ENCODE peak calls at places on chromosomes 16 and 17, in ten cellular contexts. One of them, this sample, is unnamed.

GRCh38 chr17:45020354-45021138 is 30.9 kb downstream of the DCAKD start:
- DNase-seq in AG09319: no peak
- DNase-seq in epithelial cell of proximal tubule: peak
- DNase-seq in pancreas: no peak
- DNase-seq in HFF-Myc: no peak
- DNase-seq in tibial artery: peak
- DNase-seq in heart right ventricle: peak
- DNase-seq in nephron progenitor cell: peak
- DNase-seq in HFFc6: no peak
- DNase-seq in Caco-2: no peak
- DNase-seq in this sample: peak

GRCh38 chr17:49548506-49549310 is 27.0 kb upstream of the NXPH3 start:
- DNase-seq in AG09319: no peak
- DNase-seq in epithelial cell of proximal tubule: no peak
- DNase-seq in pancreas: no peak
- DNase-seq in HFF-Myc: no peak
- DNase-seq in tibial artery: no peak
- DNase-seq in heart right ventricle: no peak
- DNase-seq in nephron progenitor cell: no peak
- DNase-seq in HFFc6: peak
- DNase-seq in Caco-2: peak
- DNase-seq in this sample: peak

GRCh38 chr16:47037396-47037745 is 63.9 kb upstream of the DNAJA2 start:
- DNase-seq in AG09319: no peak
- DNase-seq in epithelial cell of proximal tubule: no peak
- DNase-seq in pancreas: peak
- DNase-seq in HFF-Myc: no peak
- DNase-seq in tibial artery: no peak
- DNase-seq in heart right ventricle: peak
- DNase-seq in nephron progenitor cell: no peak
- DNase-seq in HFFc6: no peak
- DNase-seq in Caco-2: no peak
- DNase-seq in this sample: no peak

GRCh38 chr16:9039208-9039607 is 52.2 kb upstream of the HAPSTR1 start:
- DNase-seq in AG09319: no peak
- DNase-seq in epithelial cell of proximal tubule: no peak
- DNase-seq in pancreas: no peak
- DNase-seq in HFF-Myc: no peak
- DNase-seq in tibial artery: no peak
- DNase-seq in heart right ventricle: no peak
- DNase-seq in nephron progenitor cell: peak
- DNase-seq in HFFc6: peak
- DNase-seq in Caco-2: no peak
- DNase-seq in this sample: peak

GRCh38 chr17:2904135-2904534 is 107.9 kb downstream of the RAP1GAP2 start:
- DNase-seq in AG09319: no peak
- DNase-seq in epithelial cell of proximal tubule: no peak
- DNase-seq in pancreas: peak
- DNase-seq in HFF-Myc: no peak
- DNase-seq in tibial artery: no peak
- DNase-seq in heart right ventricle: peak
- DNase-seq in nephron progenitor cell: peak
- DNase-seq in HFFc6: peak
- DNase-seq in Caco-2: no peak
- DNase-seq in this sample: peak

GRCh38 chr16:2531371-2531695 is at the start of gene CEMP1:
- DNase-seq in AG09319: no peak
- DNase-seq in epithelial cell of proximal tubule: no peak
- DNase-seq in pancreas: no peak
- DNase-seq in HFF-Myc: no peak
- DNase-seq in tibial artery: no peak
- DNase-seq in heart right ventricle: no peak
- DNase-seq in nephron progenitor cell: no peak
- DNase-seq in HFFc6: no peak
- DNase-seq in Caco-2: no peak
- DNase-seq in this sample: no peak

GRCh38 chr16:1414532-1415265 is at the start of gene UNKL:
- DNase-seq in AG09319: no peak
- DNase-seq in epithelial cell of proximal tubule: no peak
- DNase-seq in pancreas: peak
- DNase-seq in HFF-Myc: no peak
- DNase-seq in tibial artery: peak
- DNase-seq in heart right ventricle: peak
- DNase-seq in nephron progenitor cell: peak
- DNase-seq in HFFc6: no peak
- DNase-seq in Caco-2: peak
- DNase-seq in this sample: peak

GRCh38 chr17:67055041-67055443 is 10.7 kb downstream of the CACNG1 start:
- DNase-seq in AG09319: no peak
- DNase-seq in epithelial cell of proximal tubule: no peak
- DNase-seq in pancreas: peak
- DNase-seq in HFF-Myc: no peak
- DNase-seq in tibial artery: no peak
- DNase-seq in heart right ventricle: no peak
- DNase-seq in nephron progenitor cell: no peak
- DNase-seq in HFFc6: no peak
- DNase-seq in Caco-2: peak
- DNase-seq in this sample: no peak

GRCh38 chr17:77540975-77541374 is 400.2 kb downstream of the SEC14L1 start:
- DNase-seq in AG09319: no peak
- DNase-seq in epithelial cell of proximal tubule: no peak
- DNase-seq in pancreas: no peak
- DNase-seq in HFF-Myc: no peak
- DNase-seq in tibial artery: no peak
- DNase-seq in heart right ventricle: no peak
- DNase-seq in nephron progenitor cell: no peak
- DNase-seq in HFFc6: no peak
- DNase-seq in Caco-2: no peak
- DNase-seq in this sample: no peak

GRCh38 chr17:42282478-42283080 is 5.7 kb upstream of the STAT5A start:
- DNase-seq in AG09319: no peak
- DNase-seq in epithelial cell of proximal tubule: no peak
- DNase-seq in pancreas: no peak
- DNase-seq in HFF-Myc: no peak
- DNase-seq in tibial artery: no peak
- DNase-seq in heart right ventricle: no peak
- DNase-seq in nephron progenitor cell: no peak
- DNase-seq in HFFc6: no peak
- DNase-seq in Caco-2: no peak
- DNase-seq in this sample: no peak
- TF ChIP-seq CTCF in AG09319: no peak
- TF ChIP-seq CTCF in epithelial cell of proximal tubule: no peak
- TF ChIP-seq CTCF in pancreas: no peak
- TF ChIP-seq CTCF in HFF-Myc: no peak
- TF ChIP-seq CTCF in tibial artery: no peak
- TF ChIP-seq CTCF in heart right ventricle: no peak
- TF ChIP-seq CTCF in nephron progenitor cell: no peak
- TF ChIP-seq CTCF in HFFc6: no peak
- TF ChIP-seq CTCF in Caco-2: peak
- TF ChIP-seq CTCF in this sample: no peak

DNA sequence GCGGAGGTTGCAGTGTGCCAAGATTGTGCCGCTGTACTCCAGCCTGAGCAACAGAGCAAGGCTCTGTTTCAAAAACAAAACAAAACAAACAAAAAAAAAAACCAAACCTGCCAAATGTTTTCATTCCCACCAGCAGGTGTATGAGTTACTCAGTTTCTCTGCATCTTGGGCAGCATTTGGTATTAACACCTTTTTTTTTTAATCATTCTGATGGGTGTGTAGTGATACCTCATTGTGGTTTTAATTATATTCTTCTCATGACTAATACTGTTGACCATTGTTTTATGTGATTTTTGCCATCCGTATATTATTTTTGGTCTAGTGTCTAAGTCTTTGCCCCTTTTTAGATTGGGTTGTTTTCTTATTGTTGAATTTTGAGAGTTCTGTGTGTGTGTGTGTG is 15.3 kb downstream of the NFATC3 start:
- DNase-seq in AG09319: no peak
- DNase-seq in epithelial cell of proximal tubule: no peak
- DNase-seq in pancreas: no peak
- DNase-seq in HFF-Myc: no peak
- DNase-seq in tibial artery: no peak
- DNase-seq in heart right ventricle: no peak
- DNase-seq in nephron progenitor cell: no peak
- DNase-seq in HFFc6: no peak
- DNase-seq in Caco-2: no peak
- DNase-seq in this sample: no peak
- TF ChIP-seq CTCF in AG09319: no peak
- TF ChIP-seq CTCF in epithelial cell of proximal tubule: no peak
- TF ChIP-seq CTCF in pancreas: no peak
- TF ChIP-seq CTCF in HFF-Myc: no peak
- TF ChIP-seq CTCF in tibial artery: no peak
- TF ChIP-seq CTCF in heart right ventricle: no peak
- TF ChIP-seq CTCF in nephron progenitor cell: no peak
- TF ChIP-seq CTCF in HFFc6: no peak
- TF ChIP-seq CTCF in Caco-2: no peak
- TF ChIP-seq CTCF in this sample: no peak

DNA sequence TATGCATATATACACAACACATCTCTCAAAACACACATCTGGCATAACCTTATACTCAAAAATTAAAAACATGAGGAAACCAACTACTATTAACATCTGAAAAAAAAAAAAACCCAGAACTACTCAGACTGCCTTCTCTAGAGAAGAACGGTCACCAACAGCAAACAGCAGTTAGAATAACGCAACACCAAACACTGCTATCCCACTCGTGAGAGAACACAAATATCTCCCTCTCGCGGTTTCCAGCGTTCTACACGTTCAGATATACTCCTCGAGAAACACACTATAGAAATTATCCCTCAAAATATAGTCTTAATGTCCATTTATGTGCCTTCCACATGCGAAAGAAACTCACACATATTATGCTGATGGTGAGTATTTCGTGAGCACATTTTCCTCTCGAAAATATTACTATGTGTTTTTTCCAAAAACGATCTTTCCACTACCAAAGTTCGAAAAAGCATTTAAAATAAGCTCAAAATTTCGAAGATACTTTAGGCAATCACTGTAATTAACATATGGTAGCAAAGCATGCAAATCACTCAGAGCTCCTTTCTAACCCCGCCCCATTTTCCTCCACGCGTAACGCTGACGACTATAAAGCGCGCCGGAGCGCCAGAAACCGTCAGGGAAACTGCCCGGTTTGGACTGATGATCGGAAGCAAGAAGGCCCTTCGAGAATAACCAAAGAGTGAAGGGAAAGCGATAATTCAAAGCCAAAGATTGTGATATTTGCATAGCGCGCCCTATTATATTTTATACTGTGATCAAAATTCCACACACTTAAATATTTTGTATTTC is 60.1 kb downstream of the TEX14 start:
- DNase-seq in AG09319: peak
- DNase-seq in epithelial cell of proximal tubule: peak
- DNase-seq in pancreas: peak
- DNase-seq in HFF-Myc: peak
- DNase-seq in tibial artery: peak
- DNase-seq in heart right ventricle: peak
- DNase-seq in nephron progenitor cell: peak
- DNase-seq in HFFc6: peak
- DNase-seq in Caco-2: peak
- DNase-seq in this sample: peak
- TF ChIP-seq CTCF in AG09319: peak
- TF ChIP-seq CTCF in epithelial cell of proximal tubule: peak
- TF ChIP-seq CTCF in pancreas: no peak
- TF ChIP-seq CTCF in HFF-Myc: peak
- TF ChIP-seq CTCF in tibial artery: peak
- TF ChIP-seq CTCF in heart right ventricle: no peak
- TF ChIP-seq CTCF in nephron progenitor cell: no peak
- TF ChIP-seq CTCF in HFFc6: peak
- TF ChIP-seq CTCF in Caco-2: peak
- TF ChIP-seq CTCF in this sample: no peak

GRCh38 chr17:63573634-63574033 is 23.4 kb downstream of the DCAF7 start:
- DNase-seq in AG09319: no peak
- DNase-seq in epithelial cell of proximal tubule: no peak
- DNase-seq in pancreas: no peak
- DNase-seq in HFF-Myc: no peak
- DNase-seq in tibial artery: no peak
- DNase-seq in heart right ventricle: no peak
- DNase-seq in nephron progenitor cell: no peak
- DNase-seq in HFFc6: no peak
- DNase-seq in Caco-2: no peak
- DNase-seq in this sample: no peak
- TF ChIP-seq CTCF in AG09319: peak
- TF ChIP-seq CTCF in epithelial cell of proximal tubule: peak
- TF ChIP-seq CTCF in pancreas: no peak
- TF ChIP-seq CTCF in HFF-Myc: peak
- TF ChIP-seq CTCF in tibial artery: no peak
- TF ChIP-seq CTCF in heart right ventricle: peak
- TF ChIP-seq CTCF in nephron progenitor cell: peak
- TF ChIP-seq CTCF in HFFc6: peak
- TF ChIP-seq CTCF in Caco-2: peak
- TF ChIP-seq CTCF in this sample: peak

DNA sequence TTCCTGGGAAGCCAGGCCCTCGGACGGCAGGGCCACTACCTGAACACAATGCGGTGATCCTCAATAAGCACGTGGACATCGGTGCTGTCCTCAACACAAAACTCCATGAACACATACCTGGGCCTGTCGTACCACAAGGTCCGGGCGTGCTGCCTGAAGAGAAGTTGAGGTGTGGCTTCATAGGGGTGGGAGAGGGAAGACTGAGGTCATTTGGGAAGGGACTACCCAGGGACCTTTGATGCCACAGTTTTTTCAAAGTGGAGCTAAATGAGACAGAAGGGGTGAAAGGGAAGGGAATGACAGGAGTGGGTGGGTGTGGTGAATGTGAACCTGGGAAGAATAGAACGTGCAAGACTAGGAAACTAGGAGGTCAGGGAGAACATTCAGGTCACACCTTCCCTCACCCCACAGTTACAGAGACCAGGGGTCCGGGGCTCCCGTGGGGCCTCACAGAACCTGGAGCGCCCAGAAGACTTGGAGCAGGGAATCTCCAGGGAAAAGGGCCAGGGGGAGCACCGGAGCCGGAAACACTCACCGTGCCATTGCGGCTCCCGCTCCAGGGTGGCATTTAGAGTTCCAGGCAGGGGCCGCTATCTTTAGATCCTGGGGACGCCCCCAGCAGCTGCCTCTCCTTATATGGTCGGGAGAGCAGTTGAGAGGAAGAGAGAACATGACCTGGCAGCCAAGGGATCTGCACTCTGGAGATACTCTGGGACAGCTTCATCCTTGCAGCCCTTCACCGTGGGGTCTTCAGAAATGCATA is at the start of gene PTGES3L:
- DNase-seq in AG09319: no peak
- DNase-seq in epithelial cell of proximal tubule: no peak
- DNase-seq in pancreas: peak
- DNase-seq in HFF-Myc: no peak
- DNase-seq in tibial artery: peak
- DNase-seq in heart right ventricle: peak
- DNase-seq in nephron progenitor cell: peak
- DNase-seq in HFFc6: peak
- DNase-seq in Caco-2: peak
- DNase-seq in this sample: peak
- TF ChIP-seq CTCF in AG09319: no peak
- TF ChIP-seq CTCF in epithelial cell of proximal tubule: peak
- TF ChIP-seq CTCF in pancreas: no peak
- TF ChIP-seq CTCF in HFF-Myc: no peak
- TF ChIP-seq CTCF in tibial artery: no peak
- TF ChIP-seq CTCF in heart right ventricle: no peak
- TF ChIP-seq CTCF in nephron progenitor cell: no peak
- TF ChIP-seq CTCF in HFFc6: no peak
- TF ChIP-seq CTCF in Caco-2: no peak
- TF ChIP-seq CTCF in this sample: no peak

GRCh38 chr16:80197790-80198201 is 343.0 kb upstream of the DYNLRB2 start:
- DNase-seq in AG09319: peak
- DNase-seq in epithelial cell of proximal tubule: peak
- DNase-seq in pancreas: no peak
- DNase-seq in HFF-Myc: peak
- DNase-seq in tibial artery: no peak
- DNase-seq in heart right ventricle: no peak
- DNase-seq in nephron progenitor cell: no peak
- DNase-seq in HFFc6: peak
- DNase-seq in Caco-2: no peak
- DNase-seq in this sample: peak
- TF ChIP-seq CTCF in AG09319: no peak
- TF ChIP-seq CTCF in epithelial cell of proximal tubule: no peak
- TF ChIP-seq CTCF in pancreas: no peak
- TF ChIP-seq CTCF in HFF-Myc: no peak
- TF ChIP-seq CTCF in tibial artery: no peak
- TF ChIP-seq CTCF in heart right ventricle: no peak
- TF ChIP-seq CTCF in nephron progenitor cell: no peak
- TF ChIP-seq CTCF in HFFc6: no peak
- TF ChIP-seq CTCF in Caco-2: no peak
- TF ChIP-seq CTCF in this sample: no peak